ENCODE peak calls at places on chromosomes 4 and X, in eight cellular contexts. C is NCI-H774; S is GM12865; Z is stimulated activated CD4-positive, alpha-beta T cell treated with anti-CD3 and anti-CD28 coated beads, Interleukin-1b, Interleukin-23, amount 100 ng/mL, for 4 hours; U is iris pigment epithelial cell; T is natural killer cell; M is midbrain; A is anterior cingulate cortex. N is an unnamed sample.
A peak's percentile ranks its signal among the peaks of the same experiment; 100 is the strongest.

GRCh38 chrX:29992083-29992482 is 223.3 kb upstream of the MAGEB2 start:
- DNase-seq in Z (no peak), A (no peak), M (no peak), C (no peak), U (no peak), S (no peak), T (no peak), N (no peak)

GRCh38 chr4:139532951-139533350 is 23.1 kb downstream of the SETD7 start:
- DNase-seq in A (no peak), M (no peak), S (no peak), Z (no peak), U (no peak), T (no peak), C (no peak), N (no peak)

GRCh38 chr4:23819041-23819511 is 70.8 kb downstream of the PPARGC1A start:
- DNase-seq in M (no peak), C (no peak), T (no peak), U (peak; percentile 3), S (no peak), A (no peak), Z (no peak), N (peak; percentile 64)

GRCh38 chr4:80767944-80768343 is 262.6 kb upstream of the BMP3 start:
- DNase-seq in U (peak; percentile 12), Z (no peak), A (no peak), C (no peak), T (no peak), S (no peak), M (no peak), N (no peak)

GRCh38 chr4:162229670-162230069 is 65.9 kb upstream of the FSTL5 start:
- DNase-seq in C (no peak), U (peak; percentile 3), S (no peak), T (no peak), M (no peak), A (no peak), Z (no peak), N (no peak)

GRCh38 chr4:102315532-102315931 is 29.8 kb downstream of the SLC39A8 start:
- DNase-seq in U (no peak), T (no peak), M (no peak), A (no peak), Z (no peak), C (no peak), S (no peak), N (no peak)

GRCh38 chr4:78032446-78032845 is 24.7 kb upstream of the FRAS1 start:
- DNase-seq in C (peak; percentile 94), Z (no peak), A (no peak), M (no peak), U (no peak), T (no peak), S (no peak), N (peak; percentile 46)

GRCh38 chr4:1201851-1202525 is 29.6 kb upstream of the SPON2 start:
- DNase-seq in M (no peak), U (peak; percentile 98), T (peak; percentile 85), Z (peak; percentile 52), A (no peak), S (peak; percentile 93), C (no peak), N (no peak)

GRCh38 chrX:16828126-16828908 is 41.8 kb downstream of the RBBP7 start:
- DNase-seq in Z (no peak), C (no peak), U (peak; percentile 98), A (no peak), T (no peak), S (no peak), M (no peak), N (no peak)

GRCh38 chr4:76199664-76200211 is 13.9 kb downstream of the SCARB2 start:
- DNase-seq in U (peak; percentile 47), Z (no peak), C (no peak), S (peak; percentile 95), M (peak; percentile 79), T (no peak), A (peak; percentile 84), N (peak; percentile 21)

GRCh38 chrX:28498658-28499057 is 88.6 kb upstream of the IL1RAPL1 start:
- DNase-seq in A (no peak), M (no peak), S (no peak), C (no peak), Z (no peak), T (no peak), U (peak; percentile 49), N (peak; percentile 69)

GRCh38 chr4:2320152-2320551 is 58.2 kb upstream of the MXD4 start:
- DNase-seq in S (no peak), U (no peak), A (no peak), M (no peak), Z (no peak), C (no peak), T (peak; percentile 63), N (no peak)

GRCh38 chr4:173211838-173212237 is 43.2 kb downstream of the GALNT7 start:
- DNase-seq in S (no peak), Z (no peak), U (peak; percentile 88), M (no peak), A (no peak), T (no peak), C (no peak), N (peak; percentile 82)

GRCh38 chr4:142940614-142941013 is 94.5 kb upstream of the INPP4B start:
- DNase-seq in U (no peak), T (no peak), S (no peak), C (peak; percentile 74), M (no peak), A (peak; percentile 19), Z (no peak), N (no peak)

GRCh38 chr4:101306225-101306624 is 41.1 kb downstream of the PPP3CA start:
- DNase-seq in Z (no peak), A (no peak), U (peak; percentile 14), M (no peak), T (no peak), S (peak; percentile 32), C (no peak), N (no peak)

GRCh38 chrX:39017716-39018115 is 216.5 kb downstream of the MID1IP1 start:
- DNase-seq in Z (no peak), A (no peak), M (no peak), U (no peak), T (no peak), S (no peak), C (no peak), N (peak; percentile 75)

GRCh38 chr4:8618421-8618820 is 25.9 kb downstream of the CPZ start:
- DNase-seq in C (no peak), U (no peak), Z (no peak), M (no peak), T (no peak), S (no peak), A (no peak), N (no peak)

GRCh38 chr4:149845643-149846208 is 30.1 kb upstream of the IQCM start:
- DNase-seq in T (no peak), U (no peak), A (no peak), Z (no peak), M (no peak), C (peak; percentile 46), S (no peak), N (no peak)

GRCh38 chr4:13921805-13922204 is 294.3 kb upstream of the BOD1L1 start:
- DNase-seq in M (no peak), S (no peak), A (no peak), Z (no peak), U (peak; percentile 58), T (no peak), C (no peak), N (no peak)

GRCh38 chr4:1130318-1131186 is 17.2 kb upstream of the RNF212 start:
- DNase-seq in A (peak; percentile 72), M (peak; percentile 80), S (peak; percentile 88), Z (peak; percentile 73), C (peak; percentile 61), U (peak; percentile 75), T (peak; percentile 74), N (peak; percentile 65)

GRCh38 chr4:110289601-110290100 is 91.2 kb upstream of the ELOVL6 start:
- DNase-seq in Z (no peak), S (no peak), U (no peak), T (no peak), A (no peak), M (no peak), C (no peak), N (peak; percentile 76)

GRCh38 chrX:69010339-69010738 is 154.9 kb downstream of the PJA1 start:
- DNase-seq in M (no peak), U (no peak), Z (no peak), S (no peak), A (no peak), C (no peak), T (no peak), N (no peak)

GRCh38 chr4:170015285-170015684 is 10.9 kb downstream of the MFAP3L start:
- DNase-seq in A (peak; percentile 79), M (peak; percentile 80), S (no peak), C (no peak), T (no peak), U (no peak), Z (no peak), N (no peak)

GRCh38 chr4:177190995-177191568 is 118.6 kb upstream of the NEIL3 start:
- DNase-seq in M (no peak), C (no peak), U (peak; percentile 24), T (no peak), Z (no peak), A (no peak), S (no peak), N (peak; percentile 41)

GRCh38 chr4:176404591-176404990 is 84.8 kb downstream of the SPCS3 start:
- DNase-seq in U (peak; percentile 87), A (no peak), C (no peak), S (no peak), M (no peak), Z (no peak), T (no peak), N (no peak)

GRCh38 chr4:13509442-13509841 is 25.3 kb upstream of the RAB28 start:
- DNase-seq in T (no peak), A (no peak), C (no peak), S (no peak), Z (no peak), M (no peak), U (no peak), N (no peak)

GRCh38 chr4:39083164-39083563 is 21.1 kb downstream of the KLHL5 start:
- DNase-seq in C (no peak), T (no peak), A (no peak), Z (no peak), U (peak; percentile 28), S (no peak), M (no peak), N (no peak)

GRCh38 chr4:472881-473574 is 25.9 kb downstream of the ZNF721 start:
- DNase-seq in S (peak; percentile 18), C (no peak), Z (no peak), U (peak; percentile 14), A (no peak), T (no peak), M (peak; percentile 34), N (peak; percentile 22)

GRCh38 chr4:165588534-165589310 is 209.9 kb downstream of the CPE start:
- DNase-seq in U (no peak), S (no peak), M (no peak), T (no peak), C (no peak), Z (no peak), A (no peak), N (no peak)

GRCh38 chrX:47644557-47645091 is 5.7 kb downstream of the ELK1 start:
- DNase-seq in S (no peak), U (peak; percentile 49), C (no peak), M (no peak), Z (no peak), A (peak; percentile 3), T (no peak), N (peak; percentile 78)

GRCh38 chrX:119391279-119391678 is 7.9 kb upstream of the SLC25A43 start:
- DNase-seq in A (no peak), M (no peak), U (peak; percentile 38), C (peak; percentile 12), S (peak; percentile 15), Z (no peak), T (no peak), N (peak; percentile 38)

GRCh38 chr4:13821522-13821921 is 194.0 kb upstream of the BOD1L1 start:
- DNase-seq in M (no peak), S (no peak), Z (no peak), T (no peak), C (no peak), U (no peak), A (no peak), N (peak; percentile 74)

GRCh38 chr4:53558061-53558801 is 33.1 kb downstream of the LNX1 start:
- DNase-seq in C (no peak), Z (no peak), U (peak; percentile 51), A (peak; percentile 70), S (no peak), M (peak; percentile 9), T (no peak), N (peak; percentile 38)

GRCh38 chr4:120718979-120719566 is 203.5 kb downstream of the PRDM5 start:
- DNase-seq in T (no peak), M (peak; percentile 30), C (no peak), U (peak; percentile 55), A (peak; percentile 3), S (peak; percentile 68), Z (peak; percentile 2), N (peak; percentile 69)

N was measured in mesendoderm.